ENCODE peak calls at places on chromosomes 7 and 10, in five cellular contexts. Q is stimulated activated CD4-positive, alpha-beta T cell treated with anti-CD3 and anti-CD28 coated beads, TNF-alpha, amount 100 ng/mL, for 1 hour; E is stimulated activated CD8-positive, alpha-beta memory T cell treated with anti-CD3 and anti-CD28 coated beads, Interleukin-2, amount 100 ng/mL, for 1 hour; L is stimulated activated naive CD8-positive, alpha-beta T cell treated with anti-CD3 and anti-CD28 coated beads, Interleukin-15, Interleukin-2, amounts not matched to agents 100 U/mL and 50 U/mL, for 24 hours; O is activated T-cell treated with anti-CD3 and anti-CD28 coated beads, Interleukin-2, amount 50 U/mL, for 1 hour. M is an unnamed sample.

GRCh38 chr10:29982997-29983648 is 76.3 kb downstream of the JCAD start:
- DNase-seq in L (no peak), O (no peak), E (no peak), Q (no peak), M (no peak)

GRCh38 chr7:47400741-47401206 is 181.1 kb downstream of the TNS3 start:
- DNase-seq in Q (no peak), O (no peak), E (no peak), L (no peak), M (no peak)

GRCh38 chr10:70815504-70816219 is at the start of gene SGPL1:
- DNase-seq in Q (peak), O (peak), L (peak), E (peak), M (no peak)

GRCh38 chr10:74206727-74207126 is 55.7 kb downstream of the ADK start:
- DNase-seq in E (no peak), Q (no peak), L (no peak), O (no peak), M (no peak)

GRCh38 chr10:64039208-64039607 is 518.0 kb downstream of the REEP3 start:
- DNase-seq in L (no peak), O (no peak), Q (no peak), E (no peak), M (no peak)

GRCh38 chr10:29618341-29619171 is 16.2 kb downstream of the SVIL start:
- DNase-seq in O (no peak), E (no peak), Q (no peak), L (no peak), M (no peak)

GRCh38 chr7:100602889-100603696 is 930 bp downstream of the PCOLCE start:
- DNase-seq in Q (no peak), L (no peak), E (no peak), O (no peak), M (no peak)

GRCh38 chr10:86017841-86018734 is 348.5 kb downstream of the GRID1 start:
- DNase-seq in O (no peak), L (no peak), Q (no peak), E (no peak), M (no peak)

GRCh38 chr10:112261281-112261822 is 21.8 kb upstream of the TECTB start:
- DNase-seq in E (no peak), Q (no peak), O (no peak), L (no peak), M (peak)

M was measured in non-pigmented ciliary epithelial cell.